ENCODE peak calls at places on chromosomes 5 and 9, in ten cellular contexts. K, L, Z, A, N, U, E, J, P and H are unnamed samples.

GRCh38 chr9:90504486-90504885 is 138.1 kb downstream of the DIRAS2 start:
- DNase-seq in K (no peak), L (no peak), Z (no peak), A (no peak), N (no peak), U (no peak), E (no peak), J (no peak), P (no peak), H (no peak)

GRCh38 chr5:2128696-2129340 is 246.1 kb upstream of the IRX4 start:
- DNase-seq in K (no peak), L (no peak), Z (no peak), A (no peak), N (no peak), U (no peak), E (no peak), J (no peak), P (no peak), H (no peak)

GRCh38 chr5:174724484-174725260 is at the start of gene MSX2:
- DNase-seq in K (peak; percentile 86), L (peak; percentile 40), Z (peak; percentile 88), A (peak; percentile 77), N (peak; percentile 93), U (peak; percentile 77), E (peak; percentile 91), J (peak; percentile 89), P (peak; percentile 84), H (peak; percentile 63)

GRCh38 chr9:128771094-128771721 is 519 bp downstream of the ZER1 start:
- DNase-seq in K (no peak), L (peak; percentile 41), Z (peak; percentile 37), A (no peak), N (no peak), U (peak; percentile 22), E (no peak), J (no peak), P (peak; percentile 40), H (no peak)

GRCh38 chr5:172530406-172530805 is 76.1 kb upstream of the SH3PXD2B start:
- DNase-seq in K (no peak), L (no peak), Z (no peak), A (no peak), N (peak; percentile 22), U (no peak), E (no peak), J (no peak), P (no peak), H (no peak)

GRCh38 chr5:13731229-13731628 is 213.3 kb downstream of the DNAH5 start:
- DNase-seq in K (no peak), L (no peak), Z (no peak), A (no peak), N (no peak), U (peak; percentile 97), E (no peak), J (no peak), P (no peak), H (no peak)

GRCh38 chr5:93673555-93673954 is 67.8 kb downstream of the POU5F2 start:
- DNase-seq in K (no peak), L (no peak), Z (no peak), A (no peak), N (no peak), U (no peak), E (no peak), J (no peak), P (no peak), H (no peak)

GRCh38 chr5:135937245-135937644 is 17.5 kb downstream of the LECT2 start:
- DNase-seq in K (no peak), L (no peak), Z (no peak), A (no peak), N (no peak), U (no peak), E (no peak), J (no peak), P (no peak), H (no peak)

GRCh38 chr9:4258321-4259093 is 41.4 kb downstream of the GLIS3 start:
- DNase-seq in K (no peak), L (peak; percentile 77), Z (peak; percentile 62), A (peak; percentile 20), N (no peak), U (peak; percentile 24), E (no peak), J (no peak), P (no peak), H (no peak)

GRCh38 chr9:131274674-131275331 is 1.5 kb downstream of the FAM78A start:
- DNase-seq in K (peak; percentile 72), L (no peak), Z (no peak), A (no peak), N (peak; percentile 81), U (no peak), E (no peak), J (peak; percentile 61), P (peak; percentile 65), H (no peak)

GRCh38 chr5:123809594-123810172 is 297.7 kb downstream of the CSNK1G3 start:
- DNase-seq in K (no peak), L (peak; percentile 15), Z (no peak), A (no peak), N (no peak), U (no peak), E (no peak), J (no peak), P (peak; percentile 25), H (no peak)

GRCh38 chr5:102375256-102375655 is 79.2 kb upstream of the SLCO4C1 start:
- DNase-seq in K (no peak), L (no peak), Z (no peak), A (no peak), N (no peak), U (no peak), E (no peak), J (no peak), P (no peak), H (no peak)

GRCh38 chr5:83955916-83956315 is 235.3 kb upstream of the HAPLN1 start:
- DNase-seq in K (no peak), L (peak; percentile 41), Z (peak; percentile 56), A (peak; percentile 59), N (no peak), U (peak; percentile 59), E (no peak), J (no peak), P (no peak), H (no peak)

GRCh38 chr5:7348168-7348802 is 47.7 kb upstream of the ADCY2 start:
- DNase-seq in K (no peak), L (no peak), Z (no peak), A (no peak), N (no peak), U (no peak), E (no peak), J (no peak), P (no peak), H (no peak)

GRCh38 chr9:120394058-120394669 is 185.8 kb downstream of the CDK5RAP2 start:
- DNase-seq in K (no peak), L (peak; percentile 81), Z (peak; percentile 89), A (peak; percentile 79), N (no peak), U (peak; percentile 90), E (no peak), J (no peak), P (no peak), H (no peak)

GRCh38 chr9:69073103-69073502 is 37.6 kb downstream of the FXN start:
- DNase-seq in K (no peak), L (no peak), Z (no peak), A (no peak), N (no peak), U (no peak), E (no peak), J (no peak), P (no peak), H (no peak)

GRCh38 chr5:153753645-153754432 is 263.4 kb downstream of the GRIA1 start:
- DNase-seq in K (no peak), L (peak; percentile 76), Z (peak; percentile 60), A (no peak), N (no peak), U (peak; percentile 15), E (no peak), J (no peak), P (no peak), H (no peak)

DNA sequence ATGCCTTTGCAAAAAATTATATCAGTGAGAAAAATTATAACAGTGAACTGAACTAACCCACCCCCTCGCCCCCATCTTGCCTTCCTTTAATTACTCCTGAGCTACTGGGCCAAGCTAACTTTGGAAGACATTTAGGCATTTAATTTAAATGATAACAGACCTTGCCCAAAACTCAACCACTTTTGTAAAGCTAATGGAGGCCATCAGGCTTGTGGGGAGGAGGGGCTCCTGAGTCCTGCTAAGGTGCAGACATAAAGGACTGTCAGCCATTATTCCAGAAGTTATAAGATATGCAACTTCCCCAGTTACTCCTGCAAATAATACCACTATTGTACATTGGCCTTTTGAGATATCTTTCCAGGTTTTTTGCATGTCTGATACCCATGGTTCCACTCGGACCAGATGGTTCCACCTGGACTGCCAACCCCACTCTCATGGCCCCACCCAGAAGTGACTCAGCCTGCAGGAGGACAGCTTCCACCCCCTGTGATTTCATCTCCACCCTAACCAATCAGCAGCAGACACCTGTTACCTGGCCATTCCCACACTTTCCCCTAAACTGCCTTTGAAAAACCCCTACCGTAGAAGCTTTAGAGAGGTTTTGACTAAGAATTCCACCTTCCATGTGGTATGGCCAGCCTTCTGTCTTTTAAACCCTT is 805.4 kb upstream of the CDH6 start:
- DNase-seq in K (no peak), L (no peak), Z (no peak), A (no peak), N (no peak), U (no peak), E (no peak), J (no peak), P (no peak), H (no peak)
- H3K4me3 ChIP-seq in K (no peak overlapping the region), L (no peak overlapping the region), Z (no peak overlapping the region), A (no peak overlapping the region), N (no peak overlapping the region), U (no peak overlapping the region), E (no peak overlapping the region), J (no peak overlapping the region), P (no peak overlapping the region), H (no peak overlapping the region)

GRCh38 chr5:17316973-17317459 is 99.6 kb downstream of the BASP1 start:
- DNase-seq in K (no peak), L (peak; percentile 83), Z (peak; percentile 54), A (peak; percentile 29), N (no peak), U (peak; percentile 86), E (no peak), J (no peak), P (no peak), H (no peak)
- H3K4me3 ChIP-seq in K (no peak overlapping the region), L (no peak overlapping the region), Z (no peak overlapping the region), A (no peak overlapping the region), N (no peak overlapping the region), U (peak overlapping the region; percentile 7), E (no peak overlapping the region), J (no peak overlapping the region), P (no peak overlapping the region), H (no peak overlapping the region)

GRCh38 chr5:148697821-148698196 is 43.5 kb upstream of the HTR4 start:
- DNase-seq in K (no peak), L (no peak), Z (no peak), A (no peak), N (no peak), U (no peak), E (no peak), J (no peak), P (no peak), H (no peak)
- H3K4me3 ChIP-seq in K (no peak overlapping the region), L (no peak overlapping the region), Z (no peak overlapping the region), A (no peak overlapping the region), N (no peak overlapping the region), U (no peak overlapping the region), E (no peak overlapping the region), J (no peak overlapping the region), P (no peak overlapping the region), H (no peak overlapping the region)

DNA sequence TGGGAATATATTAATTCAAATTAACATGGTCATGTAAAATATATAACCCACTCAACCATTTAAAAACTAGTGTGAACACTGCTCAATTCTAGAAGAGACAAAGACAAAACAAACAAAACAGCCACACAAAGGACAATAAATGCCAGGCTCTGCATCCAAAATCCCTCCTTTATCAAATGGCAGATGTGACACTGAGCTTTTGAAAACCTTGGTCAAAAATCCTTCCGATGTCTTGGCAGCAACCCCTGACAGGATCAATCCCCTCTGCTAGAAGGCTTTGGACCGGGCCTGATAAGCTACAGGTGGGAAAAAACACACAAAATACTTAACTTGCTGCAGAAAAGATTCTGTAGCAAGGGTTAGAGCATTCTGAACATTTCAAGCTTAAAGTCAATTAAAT is 61.5 kb downstream of the ZFR start:
- DNase-seq in K (no peak), L (no peak), Z (no peak), A (no peak), N (no peak), U (no peak), E (no peak), J (no peak), P (no peak), H (no peak)
- H3K4me3 ChIP-seq in K (no peak overlapping the region), L (no peak overlapping the region), Z (no peak overlapping the region), A (no peak overlapping the region), N (no peak overlapping the region), U (no peak overlapping the region), E (no peak overlapping the region), J (no peak overlapping the region), P (no peak overlapping the region), H (no peak overlapping the region)